ENCODE peak calls at places on chromosome 12, in five cellular contexts. R is neural crest cell, D is fibroblast of pulmonary artery, N is hepatocyte, P is tibial artery. H is an unnamed sample.

GRCh38 chr12:20624718-20625117 is 70.4 kb upstream of the SLCO1C1 start:
- DNase-seq in D (peak), N (peak), R (peak), P (no peak), H (no peak)

GRCh38 chr12:127293507-127294310 is 973.3 kb upstream of the TMEM132C start:
- DNase-seq in R (peak), P (peak), N (peak), D (peak), H (no peak)

GRCh38 chr12:10849425-10849878 is at the start of gene PRR4:
- DNase-seq in D (no peak), R (no peak), P (no peak), N (no peak), H (no peak)

GRCh38 chr12:80190001-80190400 is 90.7 kb downstream of the OTOGL start:
- DNase-seq in P (no peak), N (no peak), D (peak), R (no peak), H (no peak)

GRCh38 chr12:56220611-56221232 is 1.0 kb downstream of the RNF41 start:
- DNase-seq in P (no peak), R (no peak), N (no peak), D (peak), H (no peak)

GRCh38 chr12:123431951-123432886 is 4.3 kb downstream of the RILPL2 start:
- DNase-seq in P (no peak), D (no peak), N (no peak), R (no peak), H (no peak)

GRCh38 chr12:501722-502447 is 42.1 kb downstream of the B4GALNT3 start:
- DNase-seq in D (no peak), R (no peak), P (no peak), N (no peak), H (no peak)

GRCh38 chr12:116547955-116548471 is 11.2 kb upstream of the MAP1LC3B2 start:
- DNase-seq in N (no peak), R (no peak), D (peak), P (no peak), H (no peak)

GRCh38 chr12:60020068-60020467 is 424.2 kb downstream of the SLC16A7 start:
- DNase-seq in R (no peak), N (no peak), D (no peak), P (no peak), H (no peak)

GRCh38 chr12:64679487-64679983 is 69.2 kb downstream of the RASSF3 start:
- DNase-seq in N (no peak), D (peak), P (peak), R (no peak), H (no peak)

GRCh38 chr12:109098142-109098652 is 800 bp downstream of the UNG start:
- DNase-seq in N (peak), P (peak), R (no peak), D (peak), H (peak)

GRCh38 chr12:8145754-8146415 is 10.9 kb upstream of the ZNF705A start:
- DNase-seq in N (peak), R (no peak), D (peak), P (peak), H (no peak)

GRCh38 chr12:63770375-63770774 is 9.3 kb upstream of the RXYLT1 start:
- DNase-seq in N (no peak), P (no peak), R (no peak), D (no peak), H (no peak)

GRCh38 chr12:76880156-76881023 is 1.6 kb upstream of the CSRP2 start:
- DNase-seq in R (no peak), P (no peak), N (no peak), D (peak), H (no peak)

GRCh38 chr12:116636636-116637519 is 77.7 kb downstream of the MAP1LC3B2 start:
- DNase-seq in D (no peak), R (no peak), N (peak), P (no peak), H (no peak)

GRCh38 chr12:121087467-121088207 is 45.0 kb upstream of the P2RX7 start:
- DNase-seq in P (no peak), D (no peak), R (no peak), N (no peak), H (no peak)

GRCh38 chr12:34604631-34605509 is 582.6 kb downstream of the ALG10 start:
- DNase-seq in R (no peak), P (no peak), N (no peak), D (no peak), H (no peak)

GRCh38 chr12:66409195-66409871 is 107.0 kb downstream of the HELB start:
- DNase-seq in R (peak), N (peak), P (no peak), D (peak), H (no peak)

GRCh38 chr12:126507231-126507630 is 1442.0 kb downstream of the AACS start:
- DNase-seq in P (no peak), D (no peak), N (no peak), R (no peak), H (no peak)

GRCh38 chr12:124720019-124720686 is 143.5 kb downstream of the SCARB1 start:
- DNase-seq in R (no peak), P (no peak), D (peak), N (peak), H (no peak)
- TF ChIP-seq CTCF in R (peak), P (peak), D (peak), N (peak), H (no peak)

DNA sequence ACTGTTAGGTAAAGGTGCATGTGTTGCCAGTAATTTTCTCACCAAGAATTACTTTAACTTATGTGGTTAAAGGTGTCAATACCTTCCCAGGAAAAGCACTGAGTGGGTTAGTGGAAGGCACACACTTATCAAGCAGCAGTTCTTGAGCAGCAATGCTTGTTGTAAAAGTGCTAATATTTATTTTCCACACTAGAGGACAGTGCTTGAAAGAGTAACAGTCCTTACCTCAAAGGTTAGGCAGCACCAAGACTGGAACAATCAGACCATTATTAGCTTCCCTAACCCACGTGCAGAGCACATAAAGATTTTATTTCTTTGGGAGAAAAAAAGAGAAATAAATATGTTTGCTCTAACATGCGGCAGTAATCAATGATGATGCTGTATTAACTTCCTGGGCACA is 48.8 kb upstream of the KRR1 start:
- DNase-seq in D (peak), P (no peak), N (peak), R (no peak), H (no peak)
- TF ChIP-seq CTCF in D (peak), P (peak), N (peak), R (peak), H (no peak)

GRCh38 chr12:94193168-94193567 is 44.8 kb downstream of the PLXNC1 start:
- DNase-seq in N (no peak), P (no peak), D (no peak), R (no peak), H (no peak)
- TF ChIP-seq CTCF in N (no peak), P (no peak), D (no peak), R (no peak), H (no peak)

DNA sequence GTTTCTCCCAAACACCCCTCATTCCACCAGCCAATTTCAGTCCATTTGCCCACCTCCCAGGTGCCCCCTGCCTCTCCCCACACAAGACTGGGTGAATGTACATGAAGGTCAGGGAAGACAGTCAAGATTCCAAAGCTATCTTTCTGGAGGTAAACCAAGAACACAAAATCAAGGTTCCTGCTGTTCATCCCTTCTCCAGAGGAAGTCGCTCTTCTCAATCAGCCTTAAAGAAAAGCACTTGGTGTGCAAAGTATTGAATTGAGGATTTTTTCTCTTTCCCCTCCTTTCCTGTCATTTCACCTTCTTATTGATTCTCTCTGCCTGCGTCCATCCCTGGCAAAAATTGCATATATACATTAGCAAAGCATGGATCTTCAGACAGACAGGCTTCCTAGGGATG is 4.5 kb downstream of the GRIN2B start:
- DNase-seq in N (no peak), D (no peak), R (no peak), P (no peak), H (no peak)
- TF ChIP-seq CTCF in N (no peak), D (no peak), R (no peak), P (no peak), H (no peak)

GRCh38 chr12:92144045-92144630 is 1.5 kb downstream of the BTG1 start:
- DNase-seq in N (peak), P (peak), R (peak), D (peak), H (no peak)

GRCh38 chr12:92145481-92145730 is 240 bp downstream of the BTG1 start:
- DNase-seq in D (no peak), N (no peak), R (peak), P (peak), H (no peak)

GRCh38 chr12:92143280-92143679 is 2.4 kb downstream of the BTG1 start:
- DNase-seq in R (no peak), P (no peak), N (no peak), D (no peak), H (no peak)

GRCh38 chr12:92145731-92146496 is at the start of gene BTG1:
- DNase-seq in R (peak), N (peak), D (peak), P (peak), H (peak)

GRCh38 chr12:92144631-92145480 is 790 bp downstream of the BTG1 start:
- DNase-seq in P (peak), N (peak), R (peak), D (peak), H (no peak)
- TF ChIP-seq CTCF in P (peak), N (peak), R (peak), D (no peak), H (no peak)

DNA sequence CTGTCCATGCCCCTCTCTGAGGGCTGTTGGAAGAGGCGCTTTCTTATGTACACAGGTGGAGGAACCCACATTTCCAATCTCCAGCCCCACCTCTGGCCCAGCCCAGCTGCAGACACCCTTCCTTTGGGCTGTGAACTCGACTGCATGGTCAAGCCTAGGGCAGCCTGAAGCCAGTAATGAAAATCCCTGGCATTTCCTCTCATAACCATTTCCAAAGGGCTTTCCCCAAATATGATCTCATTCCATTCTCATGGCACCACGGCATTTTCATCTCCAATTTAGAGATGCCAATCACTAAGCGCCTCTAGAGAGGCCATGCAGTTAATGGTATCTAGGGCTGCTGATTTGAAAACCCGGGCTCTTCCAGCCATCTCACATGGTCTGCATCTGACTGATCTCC is 32.3 kb upstream of the EMP1 start:
- DNase-seq in D (no peak), P (no peak), N (no peak), R (no peak), H (no peak)
- TF ChIP-seq CTCF in D (no peak), P (no peak), N (no peak), R (no peak), H (no peak)

GRCh38 chr12:25415004-25415403 is 138.1 kb downstream of the LMNTD1 start:
- DNase-seq in N (no peak), D (no peak), R (no peak), P (no peak), H (no peak)

GRCh38 chr12:25420116-25420515 is 133.0 kb downstream of the LMNTD1 start:
- DNase-seq in D (no peak), P (no peak), N (no peak), R (no peak), H (no peak)

GRCh38 chr12:25412735-25413134 is 140.3 kb downstream of the LMNTD1 start:
- DNase-seq in N (no peak), D (no peak), P (no peak), R (no peak), H (no peak)

GRCh38 chr12:25419595-25419994 is 133.5 kb downstream of the LMNTD1 start:
- DNase-seq in D (no peak), P (no peak), R (no peak), N (no peak), H (no peak)

DNA sequence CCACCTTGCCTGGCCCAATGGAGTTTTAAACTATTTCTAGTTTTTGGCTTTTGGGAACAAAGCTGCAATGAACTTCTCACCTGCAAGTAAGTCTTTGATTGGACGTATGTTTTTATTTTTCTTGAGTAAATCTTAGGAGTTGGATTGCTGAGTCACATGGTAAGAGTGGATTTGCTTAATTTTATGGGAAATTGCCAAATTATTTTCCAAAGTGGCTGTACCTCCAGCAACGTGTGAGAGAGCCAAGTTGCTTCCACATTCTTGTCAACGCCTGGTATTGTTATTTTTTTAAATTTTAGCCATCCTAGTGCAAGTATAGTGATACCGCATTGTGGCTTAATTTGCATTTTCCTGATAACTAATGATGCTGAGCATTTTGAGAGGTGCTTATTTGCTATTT is 136.6 kb downstream of the LMNTD1 start:
- DNase-seq in P (no peak), D (peak), N (no peak), R (no peak), H (no peak)
- TF ChIP-seq CTCF in P (no peak), D (no peak), N (no peak), R (no peak), H (no peak)

H was measured in omental fat pad.